ENCODE peak calls at places on chromosomes 6 and 20, in eight cellular contexts. One of them, this sample, is unnamed.

GRCh38 chr6:157298325-157298724 is 25.0 kb downstream of the TMEM242 start:
- DNase-seq in glutamatergic neuron: no peak
- DNase-seq in hepatocyte: no peak
- DNase-seq in WTC11: no peak
- DNase-seq in BJ: no peak
- DNase-seq in choroid plexus epithelial cell: no peak
- DNase-seq in GM10248: no peak
- DNase-seq in tibial artery: no peak
- DNase-seq in this sample: no peak

GRCh38 chr6:9795880-9796279 is 619.0 kb downstream of the TFAP2A start:
- DNase-seq in glutamatergic neuron: no peak
- DNase-seq in hepatocyte: no peak
- DNase-seq in WTC11: no peak
- DNase-seq in BJ: no peak
- DNase-seq in choroid plexus epithelial cell: peak; percentile 12
- DNase-seq in GM10248: no peak
- DNase-seq in tibial artery: no peak
- DNase-seq in this sample: no peak

GRCh38 chr6:71433441-71433840 is 144.8 kb downstream of the OGFRL1 start:
- DNase-seq in glutamatergic neuron: no peak
- DNase-seq in hepatocyte: no peak
- DNase-seq in WTC11: no peak
- DNase-seq in BJ: no peak
- DNase-seq in choroid plexus epithelial cell: peak; percentile 21
- DNase-seq in GM10248: no peak
- DNase-seq in tibial artery: no peak
- DNase-seq in this sample: no peak

GRCh38 chr6:87722831-87723726 is 21.0 kb upstream of the AKIRIN2 start:
- DNase-seq in glutamatergic neuron: no peak
- DNase-seq in hepatocyte: peak; percentile 52
- DNase-seq in WTC11: peak; percentile 46
- DNase-seq in BJ: peak; percentile 79
- DNase-seq in choroid plexus epithelial cell: peak; percentile 93
- DNase-seq in GM10248: no peak
- DNase-seq in tibial artery: peak; percentile 87
- DNase-seq in this sample: no peak

GRCh38 chr6:161137320-161137719 is 136.5 kb downstream of the AGPAT4 start:
- DNase-seq in glutamatergic neuron: no peak
- DNase-seq in hepatocyte: no peak
- DNase-seq in WTC11: no peak
- DNase-seq in BJ: no peak
- DNase-seq in choroid plexus epithelial cell: no peak
- DNase-seq in GM10248: no peak
- DNase-seq in tibial artery: no peak
- DNase-seq in this sample: no peak

GRCh38 chr20:31839782-31840487 is 5.5 kb downstream of the FOXS1 start:
- DNase-seq in glutamatergic neuron: no peak
- DNase-seq in hepatocyte: no peak
- DNase-seq in WTC11: no peak
- DNase-seq in BJ: no peak
- DNase-seq in choroid plexus epithelial cell: no peak
- DNase-seq in GM10248: no peak
- DNase-seq in tibial artery: no peak
- DNase-seq in this sample: no peak

GRCh38 chr6:25035451-25036435 is 100.0 kb upstream of the RIPOR2 start:
- DNase-seq in glutamatergic neuron: no peak
- DNase-seq in hepatocyte: no peak
- DNase-seq in WTC11: no peak
- DNase-seq in BJ: no peak
- DNase-seq in choroid plexus epithelial cell: no peak
- DNase-seq in GM10248: no peak
- DNase-seq in tibial artery: no peak
- DNase-seq in this sample: no peak

GRCh38 chr6:163672710-163673109 is 258.2 kb downstream of the QKI start:
- DNase-seq in glutamatergic neuron: no peak
- DNase-seq in hepatocyte: no peak
- DNase-seq in WTC11: no peak
- DNase-seq in BJ: no peak
- DNase-seq in choroid plexus epithelial cell: no peak
- DNase-seq in GM10248: no peak
- DNase-seq in tibial artery: no peak
- DNase-seq in this sample: no peak

GRCh38 chr6:111784423-111784822 is 88.8 kb downstream of the FYN start:
- DNase-seq in glutamatergic neuron: no peak
- DNase-seq in hepatocyte: no peak
- DNase-seq in WTC11: no peak
- DNase-seq in BJ: no peak
- DNase-seq in choroid plexus epithelial cell: no peak
- DNase-seq in GM10248: no peak
- DNase-seq in tibial artery: no peak
- DNase-seq in this sample: no peak

GRCh38 chr6:859936-860335 is 167.0 kb upstream of the EXOC2 start:
- DNase-seq in glutamatergic neuron: no peak
- DNase-seq in hepatocyte: no peak
- DNase-seq in WTC11: no peak
- DNase-seq in BJ: no peak
- DNase-seq in choroid plexus epithelial cell: no peak
- DNase-seq in GM10248: no peak
- DNase-seq in tibial artery: no peak
- DNase-seq in this sample: no peak

GRCh38 chr20:59004763-59005522 is 2.1 kb downstream of the CTSZ start:
- DNase-seq in glutamatergic neuron: peak; percentile 11
- DNase-seq in hepatocyte: no peak
- DNase-seq in WTC11: no peak
- DNase-seq in BJ: no peak
- DNase-seq in choroid plexus epithelial cell: no peak
- DNase-seq in GM10248: peak; percentile 87
- DNase-seq in tibial artery: peak; percentile 80
- DNase-seq in this sample: peak; percentile 87

GRCh38 chr6:53492860-53493634 is 51.9 kb downstream of the GCLC start:
- DNase-seq in glutamatergic neuron: no peak
- DNase-seq in hepatocyte: peak; percentile 63
- DNase-seq in WTC11: peak; percentile 11
- DNase-seq in BJ: no peak
- DNase-seq in choroid plexus epithelial cell: peak; percentile 77
- DNase-seq in GM10248: peak; percentile 31
- DNase-seq in tibial artery: no peak
- DNase-seq in this sample: peak; percentile 28

DNA sequence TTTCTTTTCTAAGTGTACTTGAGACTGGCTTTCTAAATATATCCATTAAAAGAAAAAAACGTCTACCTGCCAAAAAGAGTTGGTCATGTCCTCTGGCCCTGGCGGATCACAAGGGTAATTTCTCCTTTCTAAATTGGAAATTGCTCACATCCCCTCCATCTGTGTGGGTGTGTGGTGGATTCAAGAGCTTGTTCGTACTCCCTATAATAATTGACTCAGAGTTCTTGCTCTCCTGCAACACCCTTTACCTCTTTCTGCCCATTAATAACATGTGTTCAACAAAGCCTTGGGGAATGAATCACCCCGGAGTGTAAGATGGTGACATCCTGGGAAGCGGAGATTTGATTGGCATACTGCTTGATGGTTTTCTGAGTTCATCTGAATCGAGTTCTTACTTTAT is 263.8 kb downstream of the ALDH8A1 start:
- DNase-seq in glutamatergic neuron: no peak
- DNase-seq in hepatocyte: no peak
- DNase-seq in WTC11: no peak
- DNase-seq in BJ: no peak
- DNase-seq in choroid plexus epithelial cell: no peak
- DNase-seq in GM10248: no peak
- DNase-seq in tibial artery: no peak
- DNase-seq in this sample: no peak
- TF ChIP-seq CTCF in glutamatergic neuron: no peak
- TF ChIP-seq CTCF in hepatocyte: no peak
- TF ChIP-seq CTCF in WTC11: no peak
- TF ChIP-seq CTCF in BJ: no peak
- TF ChIP-seq CTCF in choroid plexus epithelial cell: no peak
- TF ChIP-seq CTCF in GM10248: no peak
- TF ChIP-seq CTCF in tibial artery: no peak
- TF ChIP-seq CTCF in this sample: no peak

GRCh38 chr6:119078449-119079287 is at the start of gene FAM184A:
- DNase-seq in glutamatergic neuron: peak; percentile 91
- DNase-seq in hepatocyte: peak; percentile 87
- DNase-seq in WTC11: peak; percentile 73
- DNase-seq in BJ: no peak
- DNase-seq in choroid plexus epithelial cell: peak; percentile 61
- DNase-seq in GM10248: peak; percentile 58
- DNase-seq in tibial artery: peak; percentile 74
- DNase-seq in this sample: peak; percentile 67

GRCh38 chr6:119076966-119077642 is 1.4 kb downstream of the FAM184A start:
- DNase-seq in glutamatergic neuron: no peak
- DNase-seq in hepatocyte: no peak
- DNase-seq in WTC11: no peak
- DNase-seq in BJ: no peak
- DNase-seq in choroid plexus epithelial cell: no peak
- DNase-seq in GM10248: no peak
- DNase-seq in tibial artery: no peak
- DNase-seq in this sample: no peak

GRCh38 chr6:119079288-119079809 is 885 bp upstream of the FAM184A start:
- DNase-seq in glutamatergic neuron: no peak
- DNase-seq in hepatocyte: peak; percentile 30
- DNase-seq in WTC11: no peak
- DNase-seq in BJ: no peak
- DNase-seq in choroid plexus epithelial cell: peak; percentile 74
- DNase-seq in GM10248: no peak
- DNase-seq in tibial artery: no peak
- DNase-seq in this sample: no peak

GRCh38 chr6:119076173-119076965 is 2.1 kb downstream of the FAM184A start:
- DNase-seq in glutamatergic neuron: no peak
- DNase-seq in hepatocyte: no peak
- DNase-seq in WTC11: no peak
- DNase-seq in BJ: no peak
- DNase-seq in choroid plexus epithelial cell: no peak
- DNase-seq in GM10248: no peak
- DNase-seq in tibial artery: no peak
- DNase-seq in this sample: no peak

DNA sequence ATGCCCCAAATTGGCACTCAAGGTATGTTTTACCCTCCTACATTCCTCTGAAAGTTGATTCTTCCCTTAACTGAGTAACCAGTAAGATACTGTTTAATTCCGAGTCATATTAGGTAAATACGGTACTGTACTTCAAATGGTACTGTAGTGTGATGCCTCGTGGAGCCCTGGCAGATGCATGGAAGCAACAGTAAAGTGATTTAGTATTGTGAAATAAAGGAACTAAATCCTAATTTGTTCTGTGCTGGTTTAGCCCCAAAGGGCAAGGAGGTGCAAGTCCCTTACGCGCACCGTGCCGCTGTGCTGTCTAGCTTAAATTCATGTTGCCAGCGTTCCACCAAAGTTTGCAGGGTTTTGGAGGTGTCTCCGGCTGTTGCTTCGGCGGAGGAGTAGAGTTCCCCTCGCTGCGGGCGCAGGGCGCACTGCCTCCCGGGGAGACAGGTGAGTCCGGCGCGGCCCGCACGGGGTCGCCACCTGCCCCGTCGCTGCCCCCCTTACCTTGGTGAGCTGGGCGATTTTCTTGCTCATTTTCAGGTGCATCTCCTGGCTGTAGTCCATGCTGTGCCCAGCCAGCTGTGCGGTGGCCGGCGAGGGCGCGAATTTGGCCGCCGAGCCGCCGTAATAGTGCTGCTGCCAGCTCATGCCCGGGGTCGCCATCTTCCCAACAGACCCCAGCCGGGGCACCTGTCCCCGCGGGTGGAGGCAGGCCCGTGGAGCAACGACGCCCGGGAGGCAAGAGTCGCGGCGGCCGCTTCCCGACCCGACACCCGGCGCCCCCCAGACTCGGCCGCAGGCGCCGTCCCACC is 618 bp downstream of the FAM184A start:
- DNase-seq in glutamatergic neuron: peak; percentile 49
- DNase-seq in hepatocyte: peak; percentile 67
- DNase-seq in WTC11: peak; percentile 73
- DNase-seq in BJ: no peak
- DNase-seq in choroid plexus epithelial cell: peak; percentile 10
- DNase-seq in GM10248: peak; percentile 30
- DNase-seq in tibial artery: peak; percentile 71
- DNase-seq in this sample: peak; percentile 34
- TF ChIP-seq CTCF in glutamatergic neuron: no peak
- TF ChIP-seq CTCF in hepatocyte: peak; percentile 35
- TF ChIP-seq CTCF in WTC11: no peak
- TF ChIP-seq CTCF in BJ: peak; percentile 1
- TF ChIP-seq CTCF in choroid plexus epithelial cell: no peak
- TF ChIP-seq CTCF in GM10248: no peak
- TF ChIP-seq CTCF in tibial artery: peak; percentile 5
- TF ChIP-seq CTCF in this sample: peak; percentile 25

DNA sequence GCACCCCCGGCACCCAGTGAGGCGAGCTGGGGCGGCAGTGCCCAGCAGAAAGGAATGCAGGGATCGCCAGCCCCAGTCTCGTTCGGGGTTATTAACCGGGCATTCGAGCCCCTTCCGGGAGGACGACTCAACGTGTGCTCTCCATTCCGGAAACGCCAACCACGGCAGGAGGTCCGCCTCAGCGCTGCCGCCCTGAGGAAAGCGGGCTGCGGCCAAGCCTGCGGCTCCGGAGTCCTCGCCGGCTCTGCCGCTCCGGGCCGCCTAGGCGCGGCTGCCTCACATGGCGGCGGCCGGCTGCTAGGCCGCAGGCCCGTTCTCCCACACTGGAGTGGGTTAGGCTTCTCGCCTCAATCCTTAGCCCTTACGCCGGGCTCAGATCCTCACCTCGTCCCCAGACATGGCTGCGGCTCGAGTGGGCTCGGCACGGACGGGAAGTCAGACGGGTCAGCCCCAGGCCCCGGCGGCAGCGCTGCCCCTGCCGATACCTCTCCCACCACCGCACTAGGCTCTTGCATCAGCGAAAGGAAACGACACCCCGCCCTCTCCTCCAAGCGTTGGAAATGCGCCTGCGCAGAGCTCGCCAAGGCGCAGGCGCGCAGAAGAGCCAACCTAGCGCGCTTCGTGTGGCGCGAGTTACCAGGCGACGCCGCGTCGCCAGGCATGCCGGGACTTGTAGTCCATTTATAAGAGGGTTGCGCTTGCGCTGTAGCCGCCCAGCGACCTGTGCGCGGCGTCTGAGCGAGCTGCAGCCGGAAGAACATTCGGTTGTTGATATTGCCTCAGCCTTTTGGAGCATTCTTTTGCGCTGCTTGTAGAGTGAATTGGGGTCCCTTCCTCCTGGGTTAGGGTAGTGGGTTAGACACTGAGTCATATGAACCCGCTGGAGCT is at the start of gene EIF2S2:
- DNase-seq in glutamatergic neuron: peak; percentile 93
- DNase-seq in hepatocyte: peak; percentile 99
- DNase-seq in WTC11: peak; percentile 96
- DNase-seq in BJ: peak; percentile 94
- DNase-seq in choroid plexus epithelial cell: peak; percentile 100
- DNase-seq in GM10248: peak; percentile 98
- DNase-seq in tibial artery: peak; percentile 98
- DNase-seq in this sample: peak; percentile 97
- TF ChIP-seq CTCF in glutamatergic neuron: no peak
- TF ChIP-seq CTCF in hepatocyte: no peak
- TF ChIP-seq CTCF in WTC11: no peak
- TF ChIP-seq CTCF in BJ: no peak
- TF ChIP-seq CTCF in choroid plexus epithelial cell: no peak
- TF ChIP-seq CTCF in GM10248: no peak
- TF ChIP-seq CTCF in tibial artery: no peak
- TF ChIP-seq CTCF in this sample: no peak

DNA sequence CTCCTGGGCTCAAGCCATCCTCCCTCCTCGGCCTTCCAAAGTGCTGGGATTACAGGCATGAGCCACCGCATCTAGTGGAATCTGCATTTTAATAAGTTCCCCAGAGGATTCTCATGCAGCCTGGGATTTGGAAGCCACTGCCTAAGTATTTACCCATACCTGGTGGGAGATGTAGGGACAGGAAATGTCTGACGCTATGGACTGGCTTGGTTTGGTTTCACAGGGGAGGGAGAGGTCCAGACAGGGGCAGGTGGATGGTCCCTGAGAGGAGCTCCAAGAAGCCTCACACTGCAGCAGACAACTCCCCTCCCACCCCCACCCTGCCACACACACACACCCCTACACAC is 4.4 kb downstream of the VSTM2L start:
- DNase-seq in glutamatergic neuron: no peak
- DNase-seq in hepatocyte: no peak
- DNase-seq in WTC11: no peak
- DNase-seq in BJ: no peak
- DNase-seq in choroid plexus epithelial cell: no peak
- DNase-seq in GM10248: no peak
- DNase-seq in tibial artery: no peak
- DNase-seq in this sample: no peak
- TF ChIP-seq CTCF in glutamatergic neuron: no peak
- TF ChIP-seq CTCF in hepatocyte: no peak
- TF ChIP-seq CTCF in WTC11: no peak
- TF ChIP-seq CTCF in BJ: no peak
- TF ChIP-seq CTCF in choroid plexus epithelial cell: no peak
- TF ChIP-seq CTCF in GM10248: no peak
- TF ChIP-seq CTCF in tibial artery: no peak
- TF ChIP-seq CTCF in this sample: no peak